ENCODE peak calls at places on chromosomes 5 and 9, in ten cellular contexts. G is astrocyte of the spinal cord, T is stomach, I is A549, O is omental fat pad, M is psoas muscle, Z is H1, P is choroid plexus epithelial cell, K is transverse colon, W is fibroblast of mammary gland. E is an unnamed sample.

GRCh38 chr9:98551511-98552286 is 157.0 kb downstream of the GABBR2 start:
- DNase-seq in G (peak), T (no peak), I (no peak), O (no peak), M (no peak), Z (no peak), P (peak), K (no peak), W (peak), E (no peak)

GRCh38 chr9:27591093-27591492 is 17.8 kb upstream of the C9orf72 start:
- DNase-seq in G (no peak), T (no peak), I (no peak), O (no peak), M (no peak), Z (no peak), P (peak), K (no peak), W (peak), E (no peak)

GRCh38 chr9:94867842-94868312 is 141.4 kb downstream of the AOPEP start:
- DNase-seq in G (peak), T (no peak), I (peak), O (no peak), M (no peak), Z (no peak), P (peak), K (no peak), W (peak), E (no peak)

GRCh38 chr5:36300927-36301540 is 668 bp downstream of the RANBP3L start:
- DNase-seq in G (no peak), T (peak), I (no peak), O (no peak), M (no peak), Z (no peak), P (peak), K (no peak), W (no peak), E (no peak)

GRCh38 chr9:15785584-15785983 is 232.7 kb downstream of the CCDC171 start:
- DNase-seq in G (no peak), T (no peak), I (no peak), O (no peak), M (no peak), Z (no peak), P (no peak), K (no peak), W (no peak), E (no peak)

GRCh38 chr9:94084314-94084713 is at the start of gene PTPDC1:
- DNase-seq in G (peak), T (no peak), I (peak), O (no peak), M (no peak), Z (peak), P (peak), K (no peak), W (peak), E (no peak)

GRCh38 chr9:114893622-114894021 is 36.8 kb downstream of the TNFSF8 start:
- DNase-seq in G (no peak), T (no peak), I (no peak), O (no peak), M (no peak), Z (no peak), P (no peak), K (no peak), W (peak), E (no peak)

GRCh38 chr5:86806206-86806605 is 188.5 kb downstream of the COX7C start:
- DNase-seq in G (no peak), T (no peak), I (peak), O (no peak), M (no peak), Z (no peak), P (no peak), K (no peak), W (peak), E (no peak)

GRCh38 chr5:133930061-133930823 is 38.2 kb downstream of the C5orf15 start:
- DNase-seq in G (peak), T (no peak), I (no peak), O (no peak), M (peak), Z (no peak), P (peak), K (peak), W (peak), E (peak)

GRCh38 chr5:77960305-77960704 is 184.2 kb upstream of the TBCA start:
- DNase-seq in G (no peak), T (no peak), I (no peak), O (no peak), M (no peak), Z (no peak), P (no peak), K (no peak), W (no peak), E (no peak)

GRCh38 chr5:7053528-7054209 is 340.4 kb downstream of the TENT4A start:
- DNase-seq in G (no peak), T (no peak), I (no peak), O (no peak), M (no peak), Z (no peak), P (no peak), K (no peak), W (no peak), E (no peak)

GRCh38 chr5:95617057-95617456 is 2.8 kb upstream of the GPR150 start:
- DNase-seq in G (peak), T (no peak), I (peak), O (no peak), M (no peak), Z (no peak), P (peak), K (no peak), W (peak), E (no peak)

GRCh38 chr9:88092699-88093359 is 45.4 kb downstream of the SPATA31C2 start:
- DNase-seq in G (no peak), T (no peak), I (no peak), O (no peak), M (no peak), Z (no peak), P (peak), K (no peak), W (peak), E (no peak)

GRCh38 chr9:127693143-127693542 is 13.6 kb upstream of the CFAP157 start:
- DNase-seq in G (no peak), T (no peak), I (no peak), O (no peak), M (no peak), Z (no peak), P (no peak), K (no peak), W (no peak), E (no peak)

GRCh38 chr5:7592910-7593309 is 197.0 kb downstream of the ADCY2 start:
- DNase-seq in G (no peak), T (no peak), I (peak), O (no peak), M (no peak), Z (no peak), P (no peak), K (no peak), W (no peak), E (no peak)

GRCh38 chr5:96978812-96979449 is 43.1 kb downstream of the LNPEP start:
- DNase-seq in G (peak), T (no peak), I (no peak), O (no peak), M (no peak), Z (no peak), P (peak), K (no peak), W (peak), E (no peak)

GRCh38 chr9:14316574-14317304 is 2.8 kb upstream of the NFIB start:
- DNase-seq in G (no peak), T (no peak), I (no peak), O (no peak), M (no peak), Z (no peak), P (no peak), K (no peak), W (no peak), E (no peak)

GRCh38 chr5:142422426-142422825 is 97.6 kb upstream of the SPRY4 start:
- DNase-seq in G (peak), T (no peak), I (no peak), O (no peak), M (no peak), Z (no peak), P (peak), K (no peak), W (peak), E (no peak)

GRCh38 chr5:172370648-172371248 is 83.6 kb downstream of the SH3PXD2B start:
- DNase-seq in G (peak), T (peak), I (peak), O (peak), M (no peak), Z (no peak), P (peak), K (no peak), W (peak), E (no peak)

GRCh38 chr9:125066839-125067619 is 76.3 kb downstream of the SCAI start:
- DNase-seq in G (peak), T (no peak), I (no peak), O (no peak), M (no peak), Z (no peak), P (no peak), K (no peak), W (peak), E (no peak)

GRCh38 chr5:61926911-61927310 is 379.1 kb upstream of the KIF2A start:
- DNase-seq in G (no peak), T (no peak), I (no peak), O (no peak), M (no peak), Z (no peak), P (no peak), K (no peak), W (no peak), E (no peak)

GRCh38 chr9:99824378-99825157 is 2.9 kb downstream of the NR4A3 start:
- DNase-seq in G (peak), T (peak), I (no peak), O (no peak), M (no peak), Z (no peak), P (peak), K (peak), W (no peak), E (peak)
- TF ChIP-seq CTCF in G (peak), T (peak), I (peak), O (peak), M (peak), Z (no peak), P (peak), K (peak), W (peak), E (peak)

GRCh38 chr5:158877124-158877581 is 222.6 kb downstream of the EBF1 start:
- DNase-seq in G (peak), T (no peak), I (peak), O (no peak), M (no peak), Z (no peak), P (peak), K (no peak), W (no peak), E (no peak)

GRCh38 chr5:158877706-158878105 is 222.0 kb downstream of the EBF1 start:
- DNase-seq in G (no peak), T (no peak), I (no peak), O (no peak), M (no peak), Z (no peak), P (no peak), K (no peak), W (no peak), E (no peak)

GRCh38 chr5:158875272-158875679 is 224.4 kb downstream of the EBF1 start:
- DNase-seq in G (peak), T (no peak), I (no peak), O (no peak), M (no peak), Z (no peak), P (peak), K (no peak), W (peak), E (no peak)

GRCh38 chr5:158874814-158875213 is 224.9 kb downstream of the EBF1 start:
- DNase-seq in G (no peak), T (no peak), I (no peak), O (no peak), M (no peak), Z (no peak), P (no peak), K (no peak), W (no peak), E (no peak)

DNA sequence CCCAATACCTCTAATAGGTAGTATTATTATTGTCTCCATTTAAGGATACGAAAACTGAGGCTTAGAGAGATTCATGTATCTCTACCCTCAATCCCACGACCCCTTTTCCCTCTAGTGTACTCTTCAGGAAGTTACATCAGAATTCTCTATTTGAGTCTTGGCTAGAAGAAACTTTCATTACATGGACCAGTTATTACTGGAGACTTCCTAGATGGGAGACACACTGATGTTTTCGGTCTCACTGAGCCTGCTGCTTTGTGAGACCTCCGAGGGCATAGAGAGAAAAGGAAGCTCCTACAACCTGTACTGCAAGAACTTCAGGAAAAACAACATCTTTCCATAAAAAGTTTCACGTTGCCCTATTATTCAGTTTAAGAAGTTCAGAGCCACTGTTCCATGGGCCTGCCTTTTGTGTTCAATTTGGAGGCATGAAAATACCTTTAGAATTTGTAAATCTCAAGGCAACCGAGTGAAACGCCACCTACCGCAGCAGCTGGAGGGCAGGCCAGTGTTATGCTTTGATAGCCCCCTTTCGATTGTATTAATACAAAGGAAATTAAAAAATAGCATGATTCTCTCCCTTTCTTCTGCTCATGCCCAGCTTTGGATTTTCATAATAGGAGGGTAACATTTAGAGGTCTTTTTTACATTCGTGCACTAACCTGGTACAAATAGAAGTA is 223.3 kb downstream of the EBF1 start:
- DNase-seq in G (peak), T (no peak), I (no peak), O (no peak), M (no peak), Z (no peak), P (peak), K (no peak), W (no peak), E (no peak)
- TF ChIP-seq CTCF in G (no peak), T (no peak), I (no peak), O (no peak), M (no peak), Z (no peak), P (peak), K (no peak), W (no peak), E (no peak)

DNA sequence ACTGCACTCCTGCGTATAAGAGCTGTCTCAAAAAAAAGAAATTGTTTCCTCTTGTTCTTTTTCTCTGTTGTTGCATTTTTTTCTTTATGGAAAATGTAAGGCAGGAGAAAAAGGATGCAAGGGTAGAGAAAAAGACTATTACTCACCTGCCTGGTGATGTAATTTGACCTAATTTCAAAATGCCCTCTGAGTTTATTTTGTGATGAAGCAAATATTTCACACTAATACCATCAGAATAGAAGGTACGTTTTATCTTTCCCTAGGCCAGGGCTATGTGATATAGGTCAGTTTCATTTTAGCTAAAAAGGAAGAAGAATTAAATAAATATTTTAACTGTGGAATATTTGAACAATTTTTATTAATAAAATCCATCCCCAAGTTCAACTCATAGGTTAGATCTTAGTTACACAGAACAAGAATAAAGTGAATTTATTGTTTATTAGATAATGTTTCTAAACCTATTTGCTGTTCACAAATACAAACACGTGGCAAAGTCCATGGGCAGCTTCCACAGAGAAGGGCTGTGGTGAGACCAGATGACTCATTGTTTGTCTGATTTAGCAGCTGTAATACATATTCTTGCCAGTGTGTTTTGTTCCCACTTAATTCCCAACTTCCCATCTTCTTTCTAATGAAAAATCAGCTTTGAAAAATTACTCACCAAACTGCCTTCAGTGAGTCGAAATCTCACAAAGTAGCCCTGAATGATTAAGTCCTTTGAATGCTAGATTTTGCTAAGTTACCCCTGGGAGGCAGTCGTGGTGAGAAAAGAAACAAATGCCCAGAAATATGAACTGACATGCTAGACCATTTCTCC is 52.8 kb upstream of the CCDC112 start:
- DNase-seq in G (peak), T (peak), I (peak), O (no peak), M (peak), Z (no peak), P (peak), K (peak), W (peak), E (no peak)
- TF ChIP-seq CTCF in G (no peak), T (no peak), I (no peak), O (no peak), M (peak), Z (no peak), P (peak), K (no peak), W (peak), E (no peak)

GRCh38 chr5:33789558-33789957 is 102.2 kb downstream of the ADAMTS12 start:
- DNase-seq in G (no peak), T (no peak), I (no peak), O (no peak), M (no peak), Z (no peak), P (no peak), K (no peak), W (no peak), E (no peak)
- TF ChIP-seq CTCF in G (no peak), T (no peak), I (no peak), O (no peak), M (no peak), Z (no peak), P (no peak), K (no peak), W (no peak), E (no peak)

GRCh38 chr5:50766462-50766861 is 100.0 kb downstream of the PARP8 start:
- DNase-seq in G (no peak), T (no peak), I (no peak), O (no peak), M (no peak), Z (no peak), P (no peak), K (no peak), W (no peak), E (no peak)

GRCh38 chr5:50768650-50769049 is 102.2 kb downstream of the PARP8 start:
- DNase-seq in G (no peak), T (no peak), I (no peak), O (no peak), M (no peak), Z (no peak), P (no peak), K (no peak), W (no peak), E (no peak)

GRCh38 chr5:50767588-50767987 is 101.2 kb downstream of the PARP8 start:
- DNase-seq in G (peak), T (no peak), I (no peak), O (no peak), M (no peak), Z (no peak), P (peak), K (no peak), W (peak), E (no peak)

GRCh38 chr5:50766967-50767366 is 100.5 kb downstream of the PARP8 start:
- DNase-seq in G (no peak), T (no peak), I (no peak), O (no peak), M (no peak), Z (no peak), P (no peak), K (no peak), W (no peak), E (no peak)

DNA sequence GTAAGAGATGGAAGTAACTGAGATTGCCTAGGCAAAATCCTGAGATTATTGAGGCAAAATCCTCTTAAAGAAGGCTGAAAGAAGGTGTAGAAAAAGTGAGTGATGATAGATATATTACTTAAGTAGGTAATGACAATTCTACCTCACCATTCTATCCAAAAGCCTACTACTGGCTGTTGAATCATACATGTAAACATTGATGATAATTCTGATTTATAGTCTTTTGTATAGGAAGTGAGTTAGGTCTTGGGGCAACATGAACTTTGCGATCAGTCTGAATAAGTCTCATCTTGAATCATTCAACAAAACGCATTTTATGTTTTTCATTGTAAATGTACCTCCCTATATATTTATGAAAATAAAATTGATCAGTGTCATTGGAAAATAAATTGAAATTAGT is 99.6 kb downstream of the PARP8 start:
- DNase-seq in G (no peak), T (no peak), I (no peak), O (no peak), M (no peak), Z (no peak), P (no peak), K (no peak), W (peak), E (no peak)
- TF ChIP-seq CTCF in G (no peak), T (no peak), I (no peak), O (no peak), M (no peak), Z (no peak), P (no peak), K (no peak), W (no peak), E (no peak)

DNA sequence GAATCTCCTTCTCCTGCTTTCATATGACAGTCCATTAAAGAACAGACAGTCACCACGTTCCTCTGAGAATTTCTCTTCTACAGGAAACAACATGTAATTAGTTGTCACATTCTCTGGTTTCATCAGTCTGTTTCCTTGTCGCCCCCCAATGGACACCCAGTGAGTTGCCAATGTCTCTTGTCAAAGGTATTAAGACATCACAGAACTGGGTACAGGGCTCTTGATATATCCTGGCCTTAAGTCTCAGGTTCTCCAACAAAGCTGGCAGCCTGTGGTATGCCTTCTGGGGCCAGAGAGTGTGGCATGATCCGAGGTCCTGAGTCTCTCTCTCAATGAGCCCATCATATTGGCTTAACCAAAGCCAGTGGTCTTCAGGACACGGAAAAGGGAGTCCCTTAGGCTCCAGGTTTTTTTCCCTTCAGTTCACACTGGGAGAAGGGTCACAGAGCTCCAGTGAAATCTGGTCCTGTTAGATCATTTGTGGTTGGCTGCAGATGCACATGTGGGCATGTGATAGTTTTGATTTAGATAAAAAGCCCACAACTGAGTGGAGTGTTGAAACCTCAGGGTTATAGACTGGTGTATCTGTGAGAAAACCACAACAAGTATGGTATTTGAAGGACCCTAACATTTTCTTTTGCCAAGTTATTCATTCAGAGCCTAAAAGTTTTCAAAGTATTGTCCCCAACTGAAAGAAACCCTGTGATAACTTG is 46.9 kb downstream of the PRLR start:
- DNase-seq in G (peak), T (peak), I (peak), O (no peak), M (no peak), Z (peak), P (peak), K (peak), W (peak), E (no peak)
- TF ChIP-seq CTCF in G (peak), T (peak), I (peak), O (no peak), M (no peak), Z (no peak), P (peak), K (peak), W (peak), E (no peak)

GRCh38 chr9:100819980-100820379 is 208.5 kb upstream of the PLPPR1 start:
- DNase-seq in G (no peak), T (no peak), I (no peak), O (no peak), M (no peak), Z (no peak), P (no peak), K (no peak), W (no peak), E (no peak)
- TF ChIP-seq CTCF in G (no peak), T (no peak), I (no peak), O (no peak), M (no peak), Z (no peak), P (no peak), K (no peak), W (no peak), E (no peak)

GRCh38 chr9:136564379-136564988 is 18.6 kb upstream of the NOTCH1 start:
- DNase-seq in G (peak), T (peak), I (no peak), O (no peak), M (peak), Z (no peak), P (peak), K (no peak), W (peak), E (peak)
- TF ChIP-seq CTCF in G (no peak), T (no peak), I (no peak), O (no peak), M (no peak), Z (no peak), P (peak), K (peak), W (peak), E (no peak)